ENCODE peak calls at places on chromosome 2, in four cellular contexts. V is H1; E is CD4-positive, alpha-beta T cell; D is GM10248. M is an unnamed sample.

GRCh38 chr2:151051584-151052220 is 210.0 kb downstream of the RBM43 start:
- DNase-seq in D (peak), E (no peak), V (no peak), M (peak)

GRCh38 chr2:114550895-114551793 is 108.7 kb downstream of the DPP10 start:
- DNase-seq in D (peak), E (no peak), V (peak), M (peak)

GRCh38 chr2:53181759-53182158 is 585.8 kb upstream of the CHAC2 start:
- DNase-seq in V (no peak), E (no peak), D (no peak), M (no peak)

GRCh38 chr2:202278944-202279343 is 13.4 kb downstream of the NOP58 start:
- DNase-seq in E (no peak), V (no peak), D (no peak), M (no peak)

GRCh38 chr2:106174056-106174455 is 20.0 kb downstream of the UXS1 start:
- DNase-seq in E (no peak), D (no peak), V (no peak), M (no peak)

GRCh38 chr2:204260162-204260877 is 285.0 kb upstream of the PARD3B start:
- DNase-seq in D (peak), E (peak), V (peak), M (peak)

GRCh38 chr2:127733816-127734537 is 32.7 kb downstream of the SFT2D3 start:
- DNase-seq in V (no peak), D (no peak), E (no peak), M (no peak)

GRCh38 chr2:172102858-172103359 is at the start of gene DLX2:
- DNase-seq in V (peak), E (no peak), D (peak), M (peak)

GRCh38 chr2:49251766-49252165 is 97.5 kb upstream of the FSHR start:
- DNase-seq in D (no peak), E (no peak), V (no peak), M (no peak)

GRCh38 chr2:115874427-115874826 is 1432.0 kb downstream of the DPP10 start:
- DNase-seq in E (no peak), V (no peak), D (no peak), M (no peak)

GRCh38 chr2:127637725-127638252 is 8.2 kb upstream of the GPR17 start:
- DNase-seq in E (no peak), V (no peak), D (no peak), M (no peak)

GRCh38 chr2:236769981-236770671 is 200.5 kb downstream of the ACKR3 start:
- DNase-seq in D (no peak), V (no peak), E (no peak), M (no peak)

GRCh38 chr2:97911210-97911921 is 84.4 kb downstream of the TMEM131 start:
- DNase-seq in V (no peak), D (peak), E (no peak), M (no peak)

GRCh38 chr2:172734711-172735645 is 667 bp upstream of the RAPGEF4 start:
- DNase-seq in E (no peak), V (no peak), D (no peak), M (peak)

GRCh38 chr2:99662761-99663341 is 173.0 kb upstream of the REV1 start:
- DNase-seq in D (no peak), E (no peak), V (no peak), M (no peak)

GRCh38 chr2:232593931-232594330 is 39.5 kb upstream of the EFHD1 start:
- DNase-seq in E (no peak), V (no peak), D (no peak), M (no peak)

GRCh38 chr2:202690321-202690900 is 55.6 kb downstream of the FAM117B start:
- DNase-seq in D (no peak), E (no peak), V (no peak), M (no peak)

GRCh38 chr2:130826419-130826818 is 10.3 kb upstream of the ARHGEF4 start:
- DNase-seq in D (no peak), E (no peak), V (peak), M (no peak)

GRCh38 chr2:5730386-5730785 is 38.2 kb downstream of the SOX11 start:
- DNase-seq in D (no peak), E (no peak), V (no peak), M (no peak)

GRCh38 chr2:234444888-234445287 is 52.0 kb downstream of the ARL4C start:
- DNase-seq in D (no peak), E (no peak), V (no peak), M (peak)

GRCh38 chr2:182618672-182619079 is 97.4 kb upstream of the DNAJC10 start:
- DNase-seq in V (no peak), E (no peak), D (no peak), M (no peak)

GRCh38 chr2:120504936-120505705 is 159.2 kb downstream of the INHBB start:
- DNase-seq in E (no peak), D (no peak), V (no peak), M (no peak)

GRCh38 chr2:169653636-169654035 is 40.6 kb downstream of the CFAP210 start:
- DNase-seq in E (no peak), D (no peak), V (no peak), M (no peak)

GRCh38 chr2:193868833-193869232 is 1674.1 kb upstream of the TMEFF2 start:
- DNase-seq in V (no peak), D (no peak), E (no peak), M (no peak)

GRCh38 chr2:203432811-203433210 is 102.3 kb downstream of the RAPH1 start:
- DNase-seq in D (no peak), E (no peak), V (no peak), M (no peak)

GRCh38 chr2:49936965-49937364 is 782.6 kb upstream of the FSHR start:
- DNase-seq in D (no peak), E (no peak), V (no peak), M (no peak)

GRCh38 chr2:171723724-171724683 is 36.7 kb downstream of the DYNC1I2 start:
- DNase-seq in V (no peak), E (no peak), D (no peak), M (no peak)

GRCh38 chr2:70767094-70767698 is 804 bp downstream of the ADD2 start:
- DNase-seq in D (peak), V (peak), E (no peak), M (peak)

GRCh38 chr2:239316562-239317465 is 84.0 kb downstream of the HDAC4 start:
- DNase-seq in E (no peak), V (peak), D (no peak), M (no peak)

GRCh38 chr2:95279435-95280035 is 5.3 kb downstream of the PROM2 start:
- DNase-seq in V (no peak), E (no peak), D (no peak), M (no peak)

GRCh38 chr2:165032559-165032958 is 77.2 kb upstream of the SLC38A11 start:
- DNase-seq in V (no peak), E (no peak), D (no peak), M (no peak)

GRCh38 chr2:124575497-124575896 is 550.4 kb downstream of the CNTNAP5 start:
- DNase-seq in V (no peak), D (no peak), E (no peak), M (no peak)
- TF ChIP-seq CTCF in V (no peak), D (no peak), E (no peak), M (no peak)

GRCh38 chr2:34950797-34951196 is 1351.7 kb upstream of the FAM98A start:
- DNase-seq in V (no peak), D (no peak), E (no peak), M (no peak)
- TF ChIP-seq CTCF in V (no peak), D (no peak), E (no peak), M (no peak)

GRCh38 chr2:240588006-240588655 is 1.6 kb downstream of the CAPN10 start:
- DNase-seq in V (no peak), D (no peak), E (no peak), M (no peak)

GRCh38 chr2:240585681-240586197 is 795 bp upstream of the CAPN10 start:
- DNase-seq in D (no peak), V (no peak), E (no peak), M (no peak)

GRCh38 chr2:240586919-240587800 is 626 bp downstream of the CAPN10 start:
- DNase-seq in E (peak), D (peak), V (no peak), M (peak)

GRCh38 chr2:240585101-240585500 is 1.4 kb upstream of the CAPN10 start:
- DNase-seq in D (no peak), V (no peak), E (no peak), M (no peak)

GRCh38 chr2:240586198-240586918 is at the start of gene CAPN10:
- DNase-seq in D (peak), V (peak), E (peak), M (peak)
- TF ChIP-seq CTCF in D (no peak), V (no peak), E (no peak), M (no peak)

DNA sequence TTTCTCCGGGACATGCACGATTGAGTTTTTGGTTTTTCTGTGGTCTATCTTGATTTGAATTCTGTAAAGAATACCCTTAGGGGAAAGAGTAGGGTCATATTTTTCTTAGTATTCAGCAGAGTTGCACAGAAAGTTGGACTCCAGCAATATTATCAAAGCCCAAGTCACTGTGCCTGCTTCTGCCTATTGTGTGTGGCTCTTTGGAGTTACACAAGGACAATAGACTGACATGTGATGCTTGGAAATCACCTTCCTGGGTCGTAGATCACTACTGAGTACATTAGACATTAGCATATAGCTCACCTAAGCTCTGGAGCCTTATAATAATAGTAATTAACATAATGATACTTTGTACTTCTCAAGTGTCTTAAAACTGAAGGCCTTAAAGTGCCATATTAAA is 238.8 kb upstream of the FOSL2 start:
- DNase-seq in V (no peak), E (no peak), D (no peak), M (no peak)
- TF ChIP-seq CTCF in V (no peak), E (no peak), D (no peak), M (no peak)

DNA sequence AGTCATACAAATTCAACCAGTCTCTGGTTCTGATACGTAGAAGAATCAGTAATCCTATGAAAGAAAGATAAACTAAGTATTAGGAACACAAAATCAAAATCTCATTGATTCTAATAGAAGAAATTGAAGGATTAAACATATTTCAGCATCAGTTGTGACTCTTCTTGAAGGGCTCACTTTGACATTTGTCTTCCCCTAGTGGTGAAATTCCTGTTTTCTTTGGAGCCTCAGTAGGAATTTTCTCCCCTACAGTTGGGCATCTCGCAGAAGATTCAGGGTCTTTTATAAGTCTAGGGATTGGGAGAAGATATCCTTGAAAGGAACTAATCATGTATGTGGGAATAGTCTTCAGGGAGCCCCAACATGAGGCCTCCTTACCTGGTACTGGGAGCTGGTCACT is 2.8 kb upstream of the CRYGB start:
- DNase-seq in V (no peak), D (no peak), E (no peak), M (no peak)
- TF ChIP-seq CTCF in V (no peak), D (no peak), E (no peak), M (no peak)

GRCh38 chr2:231348173-231348572 is 47.3 kb upstream of the B3GNT7 start:
- DNase-seq in E (no peak), V (no peak), D (no peak), M (no peak)
- TF ChIP-seq CTCF in E (no peak), V (no peak), D (no peak), M (no peak)

DNA sequence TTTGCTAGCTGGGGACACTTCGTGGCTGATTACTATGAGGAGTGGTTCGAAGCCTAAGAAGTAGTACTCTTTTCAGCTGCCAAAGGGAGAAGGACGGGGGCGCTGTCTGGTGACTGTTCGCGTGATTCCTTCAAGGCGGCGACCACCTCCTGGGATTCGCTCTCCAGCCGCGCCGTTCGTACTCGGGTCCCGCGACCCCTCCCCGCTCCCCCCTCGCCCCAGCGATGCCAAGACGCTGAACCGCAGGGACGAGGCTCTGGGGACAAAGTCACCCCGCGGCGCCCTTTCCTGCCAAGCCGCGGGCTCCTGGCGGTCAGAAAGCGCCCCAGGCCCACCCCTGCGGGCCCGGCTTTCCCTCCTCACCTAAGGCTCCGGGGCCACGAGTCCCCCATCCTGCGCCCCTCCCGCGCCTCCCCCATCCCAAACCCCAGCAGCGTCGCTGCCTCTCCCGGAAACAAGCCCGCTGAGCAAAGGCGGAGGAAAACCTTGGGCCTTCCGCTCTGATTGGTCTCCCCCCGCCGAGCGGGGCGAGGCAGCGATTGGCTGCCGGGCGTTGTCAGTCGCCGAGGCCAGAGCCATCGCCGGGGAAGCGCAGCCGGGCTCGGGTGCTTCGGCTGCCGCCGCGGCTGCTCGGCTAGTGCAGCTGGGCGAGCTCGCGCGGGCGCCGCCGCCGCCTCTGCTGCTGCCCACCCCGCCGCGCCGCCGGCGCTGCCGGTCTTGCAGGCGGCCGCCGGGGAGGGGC is 404.3 kb downstream of the XIRP2 start:
- DNase-seq in D (peak), V (peak), E (peak), M (peak)
- TF ChIP-seq CTCF in D (no peak), V (peak), E (no peak), M (no peak)

GRCh38 chr2:219388127-219388844 is 574 bp upstream of the DNPEP start:
- DNase-seq in V (peak), E (peak), D (peak), M (peak)

GRCh38 chr2:219386532-219387280 is 1.0 kb downstream of the DNPEP start:
- DNase-seq in D (no peak), E (no peak), V (no peak), M (no peak)

GRCh38 chr2:219387284-219388126 is at the start of gene DNPEP:
- DNase-seq in D (peak), E (peak), V (peak), M (peak)

GRCh38 chr2:219385958-219386520 is 1.7 kb downstream of the DNPEP start:
- DNase-seq in V (no peak), D (no peak), E (no peak), M (no peak)

GRCh38 chr2:219388845-219389156 is 1.1 kb upstream of the DNPEP start:
- DNase-seq in V (no peak), E (no peak), D (no peak), M (no peak)
- TF ChIP-seq CTCF in V (no peak), E (no peak), D (no peak), M (peak)

DNA sequence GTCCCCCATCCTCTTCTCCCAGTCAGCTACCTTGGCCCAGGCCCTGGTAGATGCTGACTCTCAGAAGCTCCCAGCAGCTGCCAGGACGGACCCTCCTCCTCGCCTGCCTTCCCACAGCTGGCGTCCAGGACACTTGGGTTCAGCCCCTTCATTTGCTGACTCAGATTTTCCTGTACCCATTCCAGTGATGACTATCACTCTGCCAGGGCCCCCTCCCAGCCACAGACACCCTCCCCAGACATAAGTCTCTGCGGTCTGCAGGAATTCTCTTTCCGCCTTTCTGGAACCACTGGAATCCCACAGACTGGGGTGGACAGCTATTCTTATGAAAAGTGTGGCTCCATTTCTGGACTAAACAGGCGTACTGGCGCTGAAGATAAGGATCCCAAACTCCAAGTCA is 260.3 kb upstream of the EPAS1 start:
- DNase-seq in E (no peak), D (no peak), V (no peak), M (no peak)
- TF ChIP-seq CTCF in E (no peak), D (no peak), V (no peak), M (no peak)

M was measured in activated CD8-positive, alpha-beta T cell treated with anti-CD3 and anti-CD28 coated beads for 36 hours.